ENCODE peak calls at places on chromosomes 12 and 14, in five cellular contexts. M is A549; V is CD4-positive, alpha-beta T cell; K is NCI-H226; Z is stimulated activated CD4-positive, alpha-beta T cell treated with anti-CD3 and anti-CD28 coated beads, TNF-alpha, amount 100 ng/mL, for 48 hours. T is an unnamed sample.

GRCh38 chr12:96198970-96199369 is 4.8 kb downstream of the ELK3 start:
- DNase-seq in M (peak; percentile 62), V (no peak), K (peak; percentile 89), Z (no peak), T (peak; percentile 54)

GRCh38 chr12:104627975-104628322 is 171.2 kb downstream of the CHST11 start:
- DNase-seq in M (no peak), V (no peak), K (no peak), Z (no peak), T (no peak)

GRCh38 chr12:72540811-72541210 is 268.6 kb downstream of the TRHDE start:
- DNase-seq in M (no peak), V (no peak), K (no peak), Z (no peak), T (no peak)

GRCh38 chr14:73712540-73713141 is 1.5 kb downstream of the PNMA1 start:
- DNase-seq in M (no peak), V (peak; percentile 18), K (no peak), Z (peak; percentile 20), T (no peak)

GRCh38 chr12:63917864-63918742 is 73.6 kb downstream of the SRGAP1 start:
- DNase-seq in M (peak; percentile 97), V (no peak), K (peak; percentile 98), Z (no peak), T (no peak)

GRCh38 chr12:108342985-108343384 is 3.9 kb upstream of the CMKLR1 start:
- DNase-seq in M (no peak), V (no peak), K (no peak), Z (no peak), T (no peak)

GRCh38 chr14:21518725-21519124 is 7.4 kb downstream of the SALL2 start:
- DNase-seq in M (no peak), V (no peak), K (no peak), Z (no peak), T (no peak)

GRCh38 chr12:54039417-54040147 is 6.7 kb downstream of the HOXC5 start:
- DNase-seq in M (no peak), V (no peak), K (no peak), Z (no peak), T (no peak)

GRCh38 chr12:112413846-112414625 is 4.6 kb upstream of the RPL6 start:
- DNase-seq in M (no peak), V (no peak), K (no peak), Z (no peak), T (no peak)

GRCh38 chr12:2017724-2018337 is 13.6 kb upstream of the DCP1B start:
- DNase-seq in M (no peak), V (no peak), K (no peak), Z (no peak), T (no peak)

GRCh38 chr12:75364918-75365317 is 26.0 kb upstream of the GLIPR1L2 start:
- DNase-seq in M (no peak), V (no peak), K (peak; percentile 8), Z (no peak), T (no peak)

GRCh38 chr12:16833376-16833775 is 227.4 kb upstream of the LMO3 start:
- DNase-seq in M (no peak), V (no peak), K (no peak), Z (no peak), T (no peak)

GRCh38 chr14:38948576-38948975 is 154.5 kb downstream of the SEC23A start:
- DNase-seq in M (no peak), V (no peak), K (no peak), Z (no peak), T (no peak)

GRCh38 chr12:24039113-24039525 is 89.6 kb upstream of the SOX5 start:
- DNase-seq in M (peak; percentile 5), V (no peak), K (peak; percentile 53), Z (no peak), T (no peak)

GRCh38 chr12:76303365-76303764 is 44.9 kb downstream of the BBS10 start:
- DNase-seq in M (no peak), V (no peak), K (no peak), Z (no peak), T (no peak)

GRCh38 chr12:38921025-38921677 is 15.8 kb upstream of the CPNE8 start:
- DNase-seq in M (peak; percentile 83), V (no peak), K (peak; percentile 80), Z (no peak), T (no peak)

GRCh38 chr14:64701660-64702059 is 2.6 kb upstream of the PLEKHG3 start:
- DNase-seq in M (no peak), V (no peak), K (no peak), Z (no peak), T (no peak)

GRCh38 chr12:3333991-3334391 is 157.0 kb upstream of the PRMT8 start:
- DNase-seq in M (no peak), V (no peak), K (no peak), Z (no peak), T (no peak)

GRCh38 chr12:76529226-76529918 is 30.2 kb downstream of the OSBPL8 start:
- DNase-seq in M (peak; percentile 4), V (no peak), K (no peak), Z (no peak), T (no peak)

GRCh38 chr12:43763769-43764168 is 5.0 kb downstream of the IRAK4 start:
- DNase-seq in M (no peak), V (no peak), K (no peak), Z (no peak), T (no peak)

GRCh38 chr14:78709795-78710569 is 539.8 kb downstream of the NRXN3 start:
- DNase-seq in M (no peak), V (no peak), K (no peak), Z (no peak), T (no peak)

GRCh38 chr14:50924236-50924635 is 20.0 kb downstream of the PYGL start:
- DNase-seq in M (no peak), V (no peak), K (no peak), Z (no peak), T (no peak)

GRCh38 chr12:124917135-124917840 is 2.8 kb upstream of the UBC start:
- DNase-seq in M (peak; percentile 100), V (peak; percentile 84), K (peak; percentile 99), Z (peak; percentile 84), T (peak; percentile 98)

GRCh38 chr14:100979079-100979478 is 75.6 kb upstream of the RTL1 start:
- DNase-seq in M (no peak), V (no peak), K (no peak), Z (no peak), T (no peak)

GRCh38 chr12:4388662-4389061 is 9.2 kb upstream of the FGF23 start:
- DNase-seq in M (no peak), V (no peak), K (no peak), Z (no peak), T (no peak)

GRCh38 chr14:89013098-89013504 is 188.7 kb downstream of the TTC8 start:
- DNase-seq in M (peak; percentile 87), V (no peak), K (peak; percentile 9), Z (no peak), T (no peak)

GRCh38 chr14:96829791-96830190 is 32.6 kb downstream of the VRK1 start:
- DNase-seq in M (no peak), V (no peak), K (no peak), Z (no peak), T (no peak)

T was measured in T-helper 1 cell.